ENCODE peak calls at places on chromosomes 6 and 20, in ten cellular contexts. K is mesothelial cell of epicardium, D is ureter, I is astrocyte of the hippocampus, S is GM03348, V is pons, P is AG09309, O is T-helper 2 cell, B is IMR-90, L is posterior cingulate gyrus. C is an unnamed sample.

GRCh38 chr6:88368071-88368787 is 202.1 kb upstream of the CNR1 start:
- DNase-seq in K (no peak), D (no peak), I (peak), S (peak), V (no peak), P (no peak), O (no peak), B (no peak), L (no peak), C (peak)

GRCh38 chr20:10445758-10446157 is 10.7 kb downstream of the SLX4IP start:
- DNase-seq in K (no peak), D (no peak), I (no peak), S (no peak), V (no peak), P (no peak), O (no peak), B (no peak), L (no peak), C (no peak)

GRCh38 chr20:13098720-13099355 is 90.1 kb downstream of the SPTLC3 start:
- DNase-seq in K (no peak), D (no peak), I (no peak), S (no peak), V (no peak), P (no peak), O (no peak), B (no peak), L (no peak), C (no peak)

GRCh38 chr20:40679119-40679637 is 9.9 kb downstream of the MAFB start:
- DNase-seq in K (no peak), D (no peak), I (no peak), S (no peak), V (no peak), P (no peak), O (no peak), B (no peak), L (no peak), C (no peak)

GRCh38 chr6:46044876-46045617 is 29.4 kb upstream of the CLIC5 start:
- DNase-seq in K (no peak), D (peak), I (peak), S (peak), V (no peak), P (peak), O (no peak), B (peak), L (no peak), C (peak)

GRCh38 chr6:113772961-113773360 is 84.2 kb upstream of the MARCKS start:
- DNase-seq in K (no peak), D (no peak), I (no peak), S (no peak), V (no peak), P (no peak), O (no peak), B (no peak), L (no peak), C (no peak)

GRCh38 chr6:128929869-128930268 is 46.9 kb downstream of the LAMA2 start:
- DNase-seq in K (no peak), D (no peak), I (no peak), S (no peak), V (no peak), P (no peak), O (no peak), B (no peak), L (no peak), C (no peak)

GRCh38 chr20:23115823-23116222 is 29.7 kb upstream of the CD93 start:
- DNase-seq in K (no peak), D (no peak), I (no peak), S (no peak), V (peak), P (no peak), O (no peak), B (no peak), L (no peak), C (no peak)

GRCh38 chr6:168514216-168514615 is 73.2 kb downstream of the SMOC2 start:
- DNase-seq in K (no peak), D (peak), I (peak), S (no peak), V (no peak), P (no peak), O (no peak), B (no peak), L (no peak), C (no peak)

GRCh38 chr6:147063469-147064031 is 140.7 kb upstream of the STXBP5 start:
- DNase-seq in K (no peak), D (no peak), I (peak), S (peak), V (no peak), P (peak), O (no peak), B (peak), L (no peak), C (peak)

GRCh38 chr6:14796974-14797762 is 448.7 kb upstream of the JARID2 start:
- DNase-seq in K (no peak), D (no peak), I (no peak), S (peak), V (no peak), P (peak), O (no peak), B (peak), L (no peak), C (peak)

GRCh38 chr6:80638222-80639055 is 532.0 kb downstream of the BCKDHB start:
- DNase-seq in K (no peak), D (peak), I (peak), S (peak), V (peak), P (peak), O (no peak), B (peak), L (peak), C (peak)

GRCh38 chr6:90574610-90575009 is 12.3 kb downstream of the MAP3K7 start:
- DNase-seq in K (no peak), D (no peak), I (peak), S (peak), V (peak), P (no peak), O (no peak), B (peak), L (no peak), C (no peak)

GRCh38 chr6:21999012-21999528 is 297.8 kb downstream of the PRL start:
- DNase-seq in K (no peak), D (no peak), I (peak), S (peak), V (peak), P (peak), O (no peak), B (peak), L (no peak), C (peak)

GRCh38 chr6:154993026-154993425 is 2.1 kb upstream of the TIAM2 start:
- DNase-seq in K (no peak), D (no peak), I (peak), S (peak), V (no peak), P (no peak), O (no peak), B (no peak), L (no peak), C (peak)

GRCh38 chr6:74785236-74785635 is 420.6 kb downstream of the COL12A1 start:
- DNase-seq in K (no peak), D (no peak), I (no peak), S (no peak), V (no peak), P (no peak), O (no peak), B (peak), L (no peak), C (no peak)

GRCh38 chr6:100185615-100186014 is 191.6 kb upstream of the MCHR2 start:
- DNase-seq in K (no peak), D (no peak), I (no peak), S (no peak), V (no peak), P (no peak), O (no peak), B (no peak), L (no peak), C (no peak)

GRCh38 chr20:56343861-56344381 is 14.9 kb upstream of the FAM210B start:
- DNase-seq in K (peak), D (peak), I (peak), S (peak), V (peak), P (no peak), O (no peak), B (peak), L (peak), C (peak)

GRCh38 chr6:1297746-1298145 is 14.2 kb upstream of the FOXQ1 start:
- DNase-seq in K (no peak), D (no peak), I (no peak), S (peak), V (no peak), P (peak), O (no peak), B (peak), L (no peak), C (peak)

GRCh38 chr20:23584434-23585199 is 16.3 kb upstream of the CST9L start:
- DNase-seq in K (no peak), D (no peak), I (no peak), S (no peak), V (no peak), P (no peak), O (no peak), B (no peak), L (no peak), C (no peak)

GRCh38 chr6:1514078-1514477 is 95.6 kb upstream of the FOXC1 start:
- DNase-seq in K (no peak), D (no peak), I (no peak), S (no peak), V (no peak), P (no peak), O (no peak), B (no peak), L (no peak), C (no peak)

GRCh38 chr6:166582258-166582657 is 4.2 kb downstream of the RAMACL start:
- DNase-seq in K (no peak), D (no peak), I (no peak), S (no peak), V (no peak), P (peak), O (no peak), B (no peak), L (no peak), C (peak)

GRCh38 chr6:5292154-5292553 is 30.8 kb downstream of the FARS2 start:
- DNase-seq in K (no peak), D (no peak), I (no peak), S (no peak), V (no peak), P (no peak), O (no peak), B (no peak), L (no peak), C (no peak)

GRCh38 chr6:112203577-112204349 is 50.6 kb downstream of the LAMA4 start:
- DNase-seq in K (no peak), D (no peak), I (peak), S (peak), V (no peak), P (peak), O (no peak), B (peak), L (no peak), C (peak)

GRCh38 chr6:36867471-36868224 is 7.0 kb downstream of the PPIL1 start:
- DNase-seq in K (no peak), D (no peak), I (no peak), S (no peak), V (no peak), P (no peak), O (no peak), B (no peak), L (no peak), C (no peak)

GRCh38 chr6:74409447-74409846 is 713.4 kb downstream of the CD109 start:
- DNase-seq in K (no peak), D (no peak), I (peak), S (peak), V (peak), P (peak), O (no peak), B (peak), L (no peak), C (peak)

GRCh38 chr20:59515013-59515905 is 89.1 kb upstream of the PHACTR3 start:
- DNase-seq in K (peak), D (peak), I (peak), S (peak), V (peak), P (peak), O (no peak), B (peak), L (peak), C (peak)

GRCh38 chr6:20056350-20056992 is 155.8 kb downstream of the MBOAT1 start:
- DNase-seq in K (no peak), D (no peak), I (peak), S (peak), V (peak), P (peak), O (no peak), B (peak), L (no peak), C (peak)

GRCh38 chr6:99512033-99512432 is 3.2 kb downstream of the USP45 start:
- DNase-seq in K (no peak), D (no peak), I (no peak), S (no peak), V (no peak), P (no peak), O (no peak), B (peak), L (no peak), C (no peak)

GRCh38 chr6:38571721-38572120 is 68.0 kb downstream of the BTBD9 start:
- DNase-seq in K (no peak), D (no peak), I (no peak), S (no peak), V (no peak), P (no peak), O (no peak), B (no peak), L (no peak), C (no peak)

GRCh38 chr6:39301606-39302005 is 12.6 kb downstream of the KCNK17 start:
- DNase-seq in K (no peak), D (no peak), I (no peak), S (peak), V (no peak), P (no peak), O (no peak), B (no peak), L (no peak), C (peak)

GRCh38 chr6:5172057-5172683 is 87.0 kb downstream of the PPP1R3G start:
- DNase-seq in K (no peak), D (no peak), I (no peak), S (no peak), V (no peak), P (no peak), O (no peak), B (no peak), L (no peak), C (no peak)

GRCh38 chr6:133951881-133952814 is 876 bp upstream of the TBPL1 start:
- DNase-seq in K (peak), D (peak), I (peak), S (peak), V (peak), P (peak), O (peak), B (peak), L (peak), C (peak)

GRCh38 chr20:57386762-57387161 is 4.4 kb upstream of the RBM38 start:
- DNase-seq in K (no peak), D (peak), I (no peak), S (no peak), V (no peak), P (no peak), O (no peak), B (no peak), L (no peak), C (no peak)

GRCh38 chr6:37731888-37732287 is 34.2 kb upstream of the MDGA1 start:
- DNase-seq in K (no peak), D (peak), I (no peak), S (no peak), V (no peak), P (no peak), O (peak), B (no peak), L (no peak), C (no peak)

GRCh38 chr6:143998686-143999085 is 9.4 kb downstream of the PLAGL1 start:
- DNase-seq in K (no peak), D (no peak), I (no peak), S (no peak), V (no peak), P (no peak), O (no peak), B (no peak), L (no peak), C (no peak)

GRCh38 chr20:33811763-33812672 is 870 bp downstream of the CHMP4B start:
- DNase-seq in K (no peak), D (peak), I (peak), S (peak), V (peak), P (peak), O (no peak), B (peak), L (no peak), C (peak)